ENCODE peak calls at places on chromosomes 1 and 21, in eight cellular contexts. Y is neural progenitor cell, C is body of pancreas, Q is Calu3, T is OCI-LY7, O is progenitor cell of endocrine pancreas, D is heart right ventricle, K is osteocyte. M is an unnamed sample.

GRCh38 chr1:59116920-59117542 is 179.9 kb upstream of the FGGY start:
- DNase-seq in Q (no peak), D (no peak), K (no peak), Y (peak), C (no peak), O (no peak), T (no peak), M (no peak)

GRCh38 chr1:94514095-94514727 is 27.3 kb downstream of the F3 start:
- DNase-seq in K (no peak), O (peak), D (no peak), Q (peak), C (peak), Y (peak), T (peak), M (no peak)

GRCh38 chr1:213127074-213127473 is 76.0 kb downstream of the RPS6KC1 start:
- DNase-seq in K (no peak), Q (no peak), D (no peak), T (no peak), O (no peak), C (no peak), Y (no peak), M (no peak)

GRCh38 chr1:240854367-240854766 is 242.4 kb upstream of the GREM2 start:
- DNase-seq in C (no peak), O (no peak), Y (no peak), K (no peak), Q (no peak), T (no peak), D (no peak), M (no peak)

GRCh38 chr1:178020968-178021640 is 51.2 kb upstream of the SEC16B start:
- DNase-seq in K (no peak), T (no peak), O (no peak), Q (no peak), Y (no peak), C (no peak), D (no peak), M (no peak)

GRCh38 chr1:184973308-184974085 is 811 bp downstream of the NIBAN1 start:
- DNase-seq in D (peak), T (no peak), C (peak), K (peak), O (no peak), Q (peak), Y (peak), M (peak)

GRCh38 chr1:12015001-12015491 is 4.3 kb upstream of the MIIP start:
- DNase-seq in D (no peak), K (no peak), O (no peak), C (no peak), Q (no peak), T (no peak), Y (no peak), M (no peak)

GRCh38 chr1:97632075-97632474 is 288.8 kb downstream of the DPYD start:
- DNase-seq in C (no peak), D (no peak), T (no peak), Q (no peak), O (no peak), K (no peak), Y (no peak), M (no peak)

GRCh38 chr21:45510466-45510955 is 31.7 kb downstream of the SLC19A1 start:
- DNase-seq in T (no peak), Y (no peak), D (no peak), C (no peak), Q (no peak), K (no peak), O (no peak), M (no peak)

GRCh38 chr1:201334325-201335173 is 42.9 kb downstream of the TNNT2 start:
- DNase-seq in Y (no peak), C (no peak), K (no peak), Q (no peak), O (no peak), D (no peak), T (no peak), M (no peak)

GRCh38 chr1:239243003-239243402 is 143.4 kb upstream of the CHRM3 start:
- DNase-seq in C (no peak), D (no peak), T (no peak), K (no peak), O (no peak), Q (no peak), Y (peak), M (no peak)

GRCh38 chr1:28180310-28181305 is 4.1 kb upstream of the PTAFR start:
- DNase-seq in K (no peak), Q (no peak), C (no peak), D (no peak), O (no peak), Y (no peak), T (no peak), M (no peak)

GRCh38 chr21:27040738-27041137 is 73.8 kb upstream of the ADAMTS5 start:
- DNase-seq in C (no peak), O (no peak), T (no peak), Y (no peak), D (no peak), Q (no peak), K (no peak), M (no peak)

GRCh38 chr1:20440785-20441200 is 45.2 kb downstream of the CAMK2N1 start:
- DNase-seq in Q (peak), C (peak), Y (peak), K (no peak), D (peak), T (peak), O (no peak), M (peak)

GRCh38 chr1:155942578-155943141 is 1.2 kb downstream of the RXFP4 start:
- DNase-seq in O (no peak), K (no peak), Q (no peak), Y (no peak), T (no peak), D (no peak), C (no peak), M (no peak)

GRCh38 chr1:215888159-215888558 is 321.1 kb downstream of the KCTD3 start:
- DNase-seq in Y (peak), K (no peak), C (no peak), D (no peak), T (no peak), Q (no peak), O (no peak), M (no peak)

GRCh38 chr21:22791986-22792560 is 1793.9 kb downstream of the NCAM2 start:
- DNase-seq in O (no peak), Q (peak), Y (peak), C (peak), K (no peak), T (peak), D (no peak), M (peak)

GRCh38 chr1:204731997-204732396 is 46.5 kb upstream of the LRRN2 start:
- DNase-seq in Y (no peak), O (no peak), T (no peak), Q (no peak), K (no peak), C (no peak), D (no peak), M (no peak)

GRCh38 chr1:218930000-218930399 is 243.7 kb upstream of the LYPLAL1 start:
- DNase-seq in T (no peak), O (no peak), Y (no peak), D (no peak), Q (no peak), K (no peak), C (no peak), M (no peak)

GRCh38 chr21:34582506-34583150 is 32.3 kb downstream of the RCAN1 start:
- DNase-seq in C (no peak), Q (peak), O (no peak), T (peak), K (peak), D (peak), Y (peak), M (peak)

GRCh38 chr1:213135572-213135971 is 84.5 kb downstream of the RPS6KC1 start:
- DNase-seq in C (no peak), O (no peak), T (no peak), Y (no peak), Q (no peak), D (no peak), K (no peak), M (no peak)

GRCh38 chr1:87424541-87424940 is 95.9 kb downstream of the LMO4 start:
- DNase-seq in T (no peak), C (no peak), Q (no peak), Y (no peak), K (no peak), D (no peak), O (no peak), M (no peak)

GRCh38 chr1:175839678-175840669 is 96.6 kb upstream of the TNR start:
- DNase-seq in O (no peak), T (no peak), Q (no peak), Y (no peak), D (no peak), C (no peak), K (no peak), M (no peak)

GRCh38 chr1:206923009-206923960 is 1.5 kb upstream of the FCMR start:
- DNase-seq in C (no peak), Q (no peak), Y (no peak), T (peak), D (no peak), K (no peak), O (no peak), M (peak)

GRCh38 chr1:46556822-46557221 is 5.4 kb upstream of the KNCN start:
- DNase-seq in C (no peak), T (no peak), Q (peak), D (no peak), K (no peak), Y (no peak), O (no peak), M (no peak)

GRCh38 chr1:216430744-216431143 is 7.5 kb upstream of the USH2A start:
- DNase-seq in Y (no peak), K (no peak), C (no peak), O (no peak), D (no peak), T (no peak), Q (no peak), M (no peak)

GRCh38 chr1:199646761-199647160 is 380.7 kb upstream of the NR5A2 start:
- DNase-seq in C (peak), T (no peak), Q (peak), D (peak), Y (no peak), O (no peak), K (no peak), M (no peak)

GRCh38 chr1:154350383-154350782 is 25.1 kb downstream of the ATP8B2 start:
- DNase-seq in O (no peak), C (no peak), T (no peak), D (no peak), K (no peak), Y (no peak), Q (no peak), M (no peak)

GRCh38 chr1:147545133-147545532 is 3.8 kb downstream of the BCL9 start:
- DNase-seq in C (peak), Q (peak), T (peak), K (no peak), O (no peak), Y (peak), D (no peak), M (no peak)

GRCh38 chr1:53948291-53948690 is 2.1 kb downstream of the LRRC42 start:
- DNase-seq in K (no peak), Y (no peak), O (no peak), T (no peak), C (no peak), Q (no peak), D (no peak), M (no peak)

GRCh38 chr1:3564921-3565831 is 46.1 kb downstream of the MEGF6 start:
- DNase-seq in Q (peak), O (peak), C (no peak), T (peak), Y (peak), K (no peak), D (no peak), M (peak)

GRCh38 chr1:29357452-29357851 is 121.1 kb downstream of the PTPRU start:
- DNase-seq in Q (no peak), O (no peak), T (no peak), D (no peak), Y (no peak), C (no peak), K (no peak), M (no peak)

GRCh38 chr1:89701746-89702241 is 68.9 kb downstream of the LRRC8C start:
- DNase-seq in O (no peak), Q (no peak), C (no peak), K (no peak), Y (no peak), T (no peak), D (peak), M (no peak)

GRCh38 chr1:55716151-55716550 is 501.0 kb upstream of the USP24 start:
- DNase-seq in Q (no peak), O (no peak), T (no peak), C (no peak), Y (no peak), D (no peak), K (no peak), M (no peak)

GRCh38 chr1:72936942-72937341 is 654.6 kb upstream of the NEGR1 start:
- DNase-seq in K (no peak), Q (no peak), C (no peak), O (no peak), T (no peak), Y (no peak), D (no peak), M (no peak)

GRCh38 chr1:33441088-33441745 is 10.3 kb upstream of the PHC2 start:
- DNase-seq in C (no peak), T (no peak), O (no peak), D (no peak), Q (peak), K (no peak), Y (no peak), M (no peak)

DNA sequence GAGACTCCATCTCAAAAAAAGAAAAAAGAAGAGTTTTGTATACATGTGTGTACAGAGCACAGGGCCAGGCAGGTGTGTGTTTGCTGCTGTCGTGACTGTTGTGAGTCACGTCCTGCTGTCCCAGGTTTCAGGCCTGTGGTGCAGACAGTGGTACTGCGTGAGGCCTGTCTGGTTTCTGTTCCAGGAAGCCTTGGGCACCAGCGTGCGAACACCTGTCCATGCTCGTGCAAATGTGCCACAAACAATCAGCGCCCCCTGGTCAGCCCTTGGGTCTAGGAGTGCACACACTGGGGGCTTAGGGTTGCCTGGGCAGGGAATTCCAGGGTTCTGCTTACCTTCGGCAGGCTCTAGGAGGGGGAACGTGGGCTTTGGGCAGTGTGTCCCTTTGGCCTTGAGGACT is 16.9 kb downstream of the GPR157 start:
- DNase-seq in C (no peak), T (no peak), D (no peak), O (no peak), K (no peak), Y (no peak), Q (no peak), M (no peak)
- TF ChIP-seq CTCF in C (no peak), T (no peak), D (no peak), O (no peak), K (no peak), Y (no peak), Q (no peak), M (no peak)

DNA sequence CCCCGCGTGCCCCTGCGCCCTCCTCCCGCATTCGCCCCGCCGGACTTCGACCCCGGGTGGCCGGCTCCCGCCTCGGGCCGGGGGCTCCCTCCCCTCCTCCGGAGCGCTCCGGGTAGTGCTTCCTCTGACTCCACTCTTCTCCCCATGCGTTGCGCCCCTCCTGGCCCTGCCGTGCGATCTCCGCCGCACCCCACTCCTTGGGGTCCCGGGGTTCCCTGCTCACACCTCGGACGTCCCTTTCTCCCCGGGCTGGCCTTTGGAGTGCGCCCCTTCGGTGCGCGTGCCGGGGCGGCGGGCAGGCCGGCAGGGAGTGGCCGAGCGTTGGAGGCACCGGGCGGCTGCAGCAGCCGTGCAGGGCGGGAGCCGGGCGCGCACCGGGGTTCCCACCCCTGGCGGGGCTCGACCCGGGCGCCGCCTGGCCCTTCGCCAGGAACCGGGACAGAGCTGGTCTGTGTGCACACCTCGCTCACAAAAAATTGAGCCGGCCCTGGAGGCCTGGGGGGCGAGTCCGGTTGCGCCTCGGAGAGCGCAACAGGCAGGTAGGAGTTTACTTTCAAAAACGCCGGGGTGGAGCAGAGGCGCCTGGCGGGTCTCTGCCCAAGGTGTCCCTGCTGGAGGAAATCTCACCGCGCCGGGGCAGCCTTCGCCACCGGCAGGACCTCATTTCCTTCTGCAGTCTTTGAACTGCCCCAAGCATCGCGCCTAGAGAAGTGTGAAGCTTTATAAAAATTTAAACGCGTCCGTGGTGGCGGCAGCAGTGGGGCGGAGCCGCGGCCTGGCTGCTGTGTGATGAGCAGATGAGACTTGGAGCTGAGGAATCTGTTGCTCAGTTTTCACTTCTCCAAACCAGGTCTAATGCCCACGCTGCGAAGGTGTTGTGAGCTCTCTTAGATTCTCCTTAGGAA is 650 bp downstream of the VANGL1 start:
- DNase-seq in K (no peak), T (no peak), C (peak), D (peak), Q (peak), O (peak), Y (peak), M (peak)
- TF ChIP-seq CTCF in K (peak), T (no peak), C (peak), D (no peak), Q (no peak), O (peak), Y (peak), M (no peak)

GRCh38 chr1:186244825-186245224 is 130.2 kb downstream of the TPR start:
- DNase-seq in D (no peak), K (no peak), T (peak), O (no peak), Y (peak), C (no peak), Q (no peak), M (no peak)
- TF ChIP-seq CTCF in D (no peak), K (no peak), T (peak), O (peak), Y (peak), C (no peak), Q (no peak), M (peak)

DNA sequence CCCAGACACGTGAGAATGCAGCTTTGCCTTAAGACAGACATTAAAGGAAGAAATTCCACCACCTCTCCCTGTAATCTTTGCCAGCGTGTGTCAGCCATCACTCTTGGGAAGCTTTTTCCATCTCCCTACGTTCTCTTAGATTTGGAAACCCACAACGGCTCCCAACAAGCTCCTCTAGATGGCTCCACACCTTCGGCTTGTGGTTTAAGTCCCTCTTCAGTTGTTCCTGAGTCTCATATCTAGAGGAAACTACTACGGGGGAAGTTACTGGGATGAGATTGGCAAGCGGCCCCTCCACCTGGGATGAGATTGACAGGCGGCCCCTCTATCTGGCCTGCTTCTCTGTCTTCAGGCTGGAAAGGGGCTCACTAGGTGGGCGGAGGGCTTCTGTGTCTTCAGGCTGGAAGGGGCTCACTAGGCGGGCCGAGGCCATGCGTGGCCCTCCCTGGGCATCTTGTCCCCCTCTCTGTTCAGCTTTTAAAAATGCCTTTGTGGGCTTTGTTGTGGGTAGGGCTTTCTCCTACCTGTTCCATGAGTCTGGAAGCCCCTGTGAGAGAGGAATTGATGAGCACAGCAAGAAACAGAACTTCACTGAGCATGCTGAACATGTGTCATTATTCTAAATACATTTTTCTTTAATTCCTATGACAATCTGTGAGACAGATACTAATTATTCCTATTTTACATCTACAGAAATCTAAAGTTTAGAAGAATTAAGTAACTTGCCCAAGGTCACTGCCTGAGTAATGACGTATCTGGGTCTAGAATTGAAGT is 670.5 kb downstream of the KIF26B start:
- DNase-seq in O (no peak), D (peak), K (peak), Q (no peak), C (no peak), T (no peak), Y (no peak), M (no peak)
- TF ChIP-seq CTCF in O (no peak), D (no peak), K (peak), Q (no peak), C (no peak), T (no peak), Y (no peak), M (no peak)

DNA sequence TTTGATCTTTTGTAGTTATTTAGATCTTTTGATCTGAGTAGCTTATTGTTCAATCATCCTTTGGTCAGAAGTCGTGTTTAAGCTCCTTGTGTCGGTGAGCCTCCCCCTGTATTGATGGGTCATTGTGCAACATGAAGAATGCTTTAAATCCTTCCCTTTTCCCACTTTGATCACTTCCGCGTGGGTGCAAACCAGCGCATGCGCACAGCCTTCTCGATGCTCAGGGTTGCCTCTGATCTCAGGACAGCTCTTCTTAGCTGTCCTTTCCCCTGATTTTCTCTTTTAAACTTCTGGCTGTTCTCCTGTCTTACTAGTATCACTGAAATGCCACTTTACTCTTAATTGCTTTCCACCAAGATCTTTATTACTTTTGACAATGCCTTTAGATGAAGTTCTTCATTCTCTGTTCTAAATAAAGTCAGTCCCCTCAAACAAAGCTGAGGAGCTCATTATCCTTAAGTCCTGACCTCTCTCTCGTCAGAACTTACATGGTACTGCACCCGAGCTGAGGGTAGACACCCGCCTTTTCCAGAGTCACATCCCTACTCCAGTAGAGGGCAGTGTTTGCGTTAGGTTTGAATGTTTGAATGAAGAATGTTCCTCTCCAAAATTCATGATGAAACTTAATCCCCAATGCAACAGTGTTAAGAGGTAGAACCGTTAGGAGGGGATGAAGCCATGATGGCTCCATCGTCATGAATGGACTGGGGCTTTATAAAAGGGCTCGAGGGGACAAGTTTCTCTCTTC is 547.9 kb upstream of the TMPRSS15 start:
- DNase-seq in T (peak), C (no peak), K (no peak), D (no peak), O (peak), Y (peak), Q (no peak), M (no peak)
- TF ChIP-seq CTCF in T (peak), C (peak), K (peak), D (peak), O (peak), Y (peak), Q (no peak), M (peak)

GRCh38 chr1:152886090-152886489 is 8.0 kb downstream of the SMCP start:
- DNase-seq in D (no peak), T (no peak), Q (no peak), O (no peak), Y (no peak), C (no peak), K (no peak), M (no peak)

GRCh38 chr1:152884085-152884484 is 6.0 kb downstream of the SMCP start:
- DNase-seq in T (no peak), Q (no peak), O (no peak), Y (no peak), C (no peak), D (no peak), K (no peak), M (no peak)

GRCh38 chr1:152884966-152885624 is 7.0 kb downstream of the SMCP start:
- DNase-seq in Q (no peak), Y (no peak), C (no peak), K (no peak), T (no peak), O (no peak), D (no peak), M (no peak)

GRCh38 chr1:152886758-152887409 is 8.8 kb downstream of the SMCP start:
- DNase-seq in K (no peak), C (no peak), D (no peak), O (no peak), T (no peak), Y (no peak), Q (no peak), M (no peak)

GRCh38 chr1:152884506-152884905 is 6.4 kb downstream of the SMCP start:
- DNase-seq in K (no peak), O (no peak), Y (no peak), Q (no peak), C (no peak), D (no peak), T (no peak), M (no peak)
- TF ChIP-seq CTCF in K (no peak), O (no peak), Y (no peak), Q (no peak), C (no peak), D (no peak), T (no peak), M (no peak)